ENCODE peak calls at places on chromosomes 12 and 14, in seven cellular contexts. I, L, R, T, G, E and Y are unnamed samples.

GRCh38 chr12:40224439-40225291 is at the start of gene LRRK2:
- DNase-seq in I (peak; percentile 89), L (peak; percentile 28), R (peak; percentile 7), T (peak; percentile 87), G (peak; percentile 81), E (peak; percentile 60), Y (no peak)

GRCh38 chr12:132638541-132639408 is 20.2 kb downstream of the P2RX2 start:
- DNase-seq in I (peak; percentile 77), L (peak; percentile 60), R (no peak), T (peak; percentile 32), G (peak; percentile 20), E (no peak), Y (no peak)

GRCh38 chr12:8080131-8080530 is 1.9 kb upstream of the NECAP1 start:
- DNase-seq in I (no peak), L (no peak), R (no peak), T (no peak), G (no peak), E (no peak), Y (no peak)

GRCh38 chr12:646303-647038 is 16.8 kb downstream of the NINJ2 start:
- DNase-seq in I (peak; percentile 82), L (no peak), R (no peak), T (no peak), G (peak; percentile 62), E (peak; percentile 34), Y (no peak)

GRCh38 chr14:101068293-101068957 is 164.9 kb upstream of the RTL1 start:
- DNase-seq in I (no peak), L (no peak), R (no peak), T (no peak), G (no peak), E (no peak), Y (no peak)

GRCh38 chr12:131089526-131090253 is 136.0 kb downstream of the ADGRD1 start:
- DNase-seq in I (no peak), L (no peak), R (no peak), T (no peak), G (peak; percentile 1), E (no peak), Y (no peak)

GRCh38 chr12:75341873-75342272 is 7.4 kb downstream of the GLIPR1L1 start:
- DNase-seq in I (no peak), L (peak; percentile 4), R (no peak), T (no peak), G (no peak), E (no peak), Y (no peak)

GRCh38 chr12:88419794-88420193 is 160.5 kb downstream of the KITLG start:
- DNase-seq in I (peak; percentile 73), L (peak; percentile 17), R (no peak), T (no peak), G (no peak), E (no peak), Y (no peak)

GRCh38 chr12:120078868-120079267 is 37.7 kb downstream of the RAB35 start:
- DNase-seq in I (no peak), L (no peak), R (no peak), T (peak; percentile 18), G (no peak), E (no peak), Y (no peak)

GRCh38 chr12:129827102-129827873 is 76.5 kb downstream of the TMEM132D start:
- DNase-seq in I (no peak), L (no peak), R (no peak), T (no peak), G (no peak), E (no peak), Y (no peak)

GRCh38 chr12:53170876-53171724 is 9.4 kb upstream of the ZNF740 start:
- DNase-seq in I (no peak), L (no peak), R (no peak), T (no peak), G (no peak), E (no peak), Y (no peak)

GRCh38 chr12:132723015-132723763 is 12.5 kb downstream of the PGAM5 start:
- DNase-seq in I (no peak), L (peak; percentile 42), R (no peak), T (peak; percentile 50), G (no peak), E (no peak), Y (no peak)

GRCh38 chr12:105855691-105856405 is 282.9 kb downstream of the NUAK1 start:
- DNase-seq in I (no peak), L (no peak), R (no peak), T (no peak), G (no peak), E (no peak), Y (no peak)

GRCh38 chr14:101033446-101034165 is 130.1 kb upstream of the RTL1 start:
- DNase-seq in I (no peak), L (no peak), R (no peak), T (no peak), G (no peak), E (no peak), Y (no peak)

GRCh38 chr12:3882896-3883564 is 9.8 kb upstream of the PARP11 start:
- DNase-seq in I (peak; percentile 19), L (peak; percentile 19), R (no peak), T (no peak), G (no peak), E (no peak), Y (no peak)

GRCh38 chr14:101103321-101103901 is 199.9 kb upstream of the RTL1 start:
- DNase-seq in I (no peak), L (no peak), R (no peak), T (no peak), G (no peak), E (peak; percentile 10), Y (no peak)

GRCh38 chr12:132444957-132445883 is 44.7 kb upstream of the FBRSL1 start:
- DNase-seq in I (peak; percentile 37), L (no peak), R (peak; percentile 53), T (peak; percentile 55), G (peak; percentile 22), E (peak; percentile 39), Y (peak; percentile 79)

GRCh38 chr14:105172476-105172875 is 3.9 kb upstream of the JAG2 start:
- DNase-seq in I (no peak), L (no peak), R (no peak), T (no peak), G (no peak), E (no peak), Y (no peak)

DNA sequence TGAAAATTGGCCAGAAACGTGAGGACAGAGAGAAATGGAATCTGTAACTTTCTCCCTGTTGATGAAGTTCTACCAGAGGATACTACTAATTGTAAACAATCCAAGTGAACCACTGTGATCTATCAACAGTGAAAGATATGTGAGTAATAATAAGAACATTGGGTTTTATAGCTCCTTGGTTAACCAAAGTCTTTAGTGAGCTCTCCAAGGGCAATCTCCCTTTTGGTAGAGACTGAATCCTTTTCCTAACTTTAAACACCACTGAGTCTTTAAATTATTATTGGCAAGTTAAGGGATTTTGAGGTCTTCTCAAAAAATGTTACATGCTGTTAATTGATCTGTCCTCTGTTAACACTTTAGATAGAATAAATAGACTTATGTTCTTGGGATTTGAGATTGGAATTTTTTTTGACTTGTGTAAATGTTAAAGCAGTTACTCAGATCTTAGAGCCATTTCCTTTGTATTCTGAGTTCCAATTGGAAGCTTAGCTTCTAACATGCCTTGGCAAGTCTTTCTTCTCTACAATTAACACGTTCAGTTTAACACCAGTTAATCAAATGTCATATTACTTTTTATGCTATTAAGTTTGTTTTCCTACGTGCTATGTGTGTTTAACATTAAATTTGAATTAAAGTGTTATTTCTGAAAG is 338.3 kb upstream of the DDHD1 start:
- DNase-seq in I (peak; percentile 62), L (peak; percentile 28), R (no peak), T (no peak), G (no peak), E (no peak), Y (no peak)
- H3K27ac ChIP-seq in I (peak overlapping the region; percentile 31), L (peak overlapping the region; percentile 63), R (no peak overlapping the region), T (no peak overlapping the region), G (no peak overlapping the region), E (no peak overlapping the region), Y (no peak overlapping the region)

GRCh38 chr12:31362115-31362758 is 36.3 kb upstream of the SINHCAF start:
- DNase-seq in I (no peak), L (no peak), R (no peak), T (no peak), G (no peak), E (peak; percentile 66), Y (no peak)

GRCh38 chr12:31362759-31363415 is 36.9 kb upstream of the SINHCAF start:
- DNase-seq in I (no peak), L (no peak), R (no peak), T (no peak), G (peak; percentile 20), E (peak; percentile 69), Y (peak; percentile 4)

GRCh38 chr12:31363416-31363809 is 37.5 kb upstream of the SINHCAF start:
- DNase-seq in I (no peak), L (no peak), R (no peak), T (no peak), G (no peak), E (peak; percentile 28), Y (no peak)

GRCh38 chr12:31363826-31364225 is 37.9 kb upstream of the SINHCAF start:
- DNase-seq in I (no peak), L (no peak), R (no peak), T (no peak), G (no peak), E (no peak), Y (no peak)

DNA sequence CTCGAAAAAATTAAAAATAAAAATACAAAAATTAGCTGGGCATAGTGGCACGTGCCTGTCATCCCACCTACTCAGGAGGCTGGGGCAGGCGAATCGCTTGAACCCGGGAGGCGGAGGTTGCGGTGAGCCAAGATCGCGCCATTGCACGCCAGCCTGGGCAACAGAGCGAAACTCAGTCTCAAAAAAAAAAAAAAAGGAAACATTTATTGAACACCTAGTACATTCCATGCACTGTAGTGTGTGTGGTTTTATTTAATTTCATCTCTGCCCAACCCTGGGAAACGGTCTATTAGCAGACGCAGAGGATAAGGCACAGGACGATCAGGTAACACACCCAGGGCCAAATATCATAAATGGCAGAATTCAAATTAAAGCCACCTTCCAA is 35.8 kb upstream of the SINHCAF start:
- DNase-seq in I (no peak), L (no peak), R (no peak), T (no peak), G (no peak), E (no peak), Y (no peak)
- H3K4me3 ChIP-seq in I (no peak overlapping the region), L (no peak overlapping the region), R (no peak overlapping the region), T (no peak overlapping the region), G (no peak overlapping the region), E (no peak overlapping the region), Y (no peak overlapping the region)

GRCh38 chr14:95144849-95145248 is 12.5 kb downstream of the DICER1 start:
- DNase-seq in I (no peak), L (no peak), R (no peak), T (no peak), G (no peak), E (no peak), Y (no peak)
- H3K4me1 ChIP-seq in I (peaks cover 15% of the 10 kb centered on the region), L (peaks cover 5% of the 10 kb centered on the region), R (peaks cover 35% of the 10 kb centered on the region), T (peaks cover 56% of the 10 kb centered on the region), G (peaks cover 42% of the 10 kb centered on the region), E (peaks cover 11% of the 10 kb centered on the region), Y (peaks cover 23% of the 10 kb centered on the region)

GRCh38 chr14:54087376-54087775 is 130.8 kb upstream of the BMP4 start:
- DNase-seq in I (no peak), L (no peak), R (no peak), T (no peak), G (no peak), E (no peak), Y (no peak)
- H3K27ac ChIP-seq in I (no peak overlapping the region), L (no peak overlapping the region), R (no peak overlapping the region), T (no peak overlapping the region), G (no peak overlapping the region), E (peak overlapping the region; percentile 14), Y (no peak overlapping the region)

DNA sequence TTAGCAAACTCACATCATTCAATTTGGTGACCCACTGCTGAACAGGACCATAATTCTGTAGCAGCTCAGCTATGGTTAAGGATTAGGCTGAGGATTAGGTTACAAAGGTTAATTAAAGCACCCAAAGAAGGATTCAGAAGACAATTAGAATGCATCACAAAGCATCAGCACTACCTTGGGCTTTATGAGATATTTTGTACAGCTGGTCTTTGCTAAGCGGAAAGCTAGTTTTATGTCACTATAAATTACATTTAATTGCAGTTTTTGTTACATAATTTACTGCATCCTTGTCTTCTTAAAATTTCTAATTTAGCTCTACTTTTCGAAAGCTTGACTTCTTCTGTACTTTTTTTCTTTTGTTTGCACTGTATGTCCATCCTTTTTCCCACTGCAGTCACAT is 711.5 kb downstream of the RPS29 start:
- DNase-seq in I (no peak), L (no peak), R (no peak), T (no peak), G (no peak), E (no peak), Y (no peak)
- H3K4me3 ChIP-seq in I (no peak overlapping the region), L (no peak overlapping the region), R (no peak overlapping the region), T (no peak overlapping the region), G (no peak overlapping the region), E (no peak overlapping the region), Y (no peak overlapping the region)